ENCODE peak calls at places on chromosomes 7 and 10, in five cellular contexts. One of them, this sample, is unnamed.

GRCh38 chr7:80937336-80937735 is 18.5 kb upstream of the SEMA3C start:
- DNase-seq in hypothalamus: no peak
- DNase-seq in mucosa of gallbladder: no peak
- DNase-seq in right cardiac atrium: no peak
- DNase-seq in iPS-NIHi11: no peak
- DNase-seq in this sample: no peak

GRCh38 chr10:119940487-119940886 is 48.0 kb downstream of the SEC23IP start:
- DNase-seq in hypothalamus: no peak
- DNase-seq in mucosa of gallbladder: no peak
- DNase-seq in iPS-NIHi11: no peak
- DNase-seq in right cardiac atrium: no peak
- DNase-seq in this sample: no peak

GRCh38 chr7:33591481-33591880 is 313.9 kb upstream of the BMPER start:
- DNase-seq in mucosa of gallbladder: no peak
- DNase-seq in iPS-NIHi11: no peak
- DNase-seq in right cardiac atrium: no peak
- DNase-seq in hypothalamus: no peak
- DNase-seq in this sample: no peak

GRCh38 chr7:149764481-149765398 is 8.6 kb downstream of the ZNF467 start:
- DNase-seq in hypothalamus: no peak
- DNase-seq in iPS-NIHi11: peak
- DNase-seq in mucosa of gallbladder: no peak
- DNase-seq in right cardiac atrium: no peak
- DNase-seq in this sample: no peak

GRCh38 chr10:62188021-62188616 is 80.5 kb downstream of the RTKN2 start:
- DNase-seq in mucosa of gallbladder: no peak
- DNase-seq in iPS-NIHi11: no peak
- DNase-seq in right cardiac atrium: no peak
- DNase-seq in hypothalamus: no peak
- DNase-seq in this sample: no peak

GRCh38 chr7:132901241-132901640 is 180.6 kb downstream of the CHCHD3 start:
- DNase-seq in iPS-NIHi11: no peak
- DNase-seq in mucosa of gallbladder: no peak
- DNase-seq in right cardiac atrium: no peak
- DNase-seq in hypothalamus: no peak
- DNase-seq in this sample: no peak

GRCh38 chr7:121541457-121541856 is 145.3 kb upstream of the FAM3C start:
- DNase-seq in iPS-NIHi11: no peak
- DNase-seq in hypothalamus: no peak
- DNase-seq in right cardiac atrium: no peak
- DNase-seq in mucosa of gallbladder: no peak
- DNase-seq in this sample: no peak

GRCh38 chr10:112535432-112536038 is 88.5 kb downstream of the VTI1A start:
- DNase-seq in mucosa of gallbladder: no peak
- DNase-seq in iPS-NIHi11: no peak
- DNase-seq in hypothalamus: no peak
- DNase-seq in right cardiac atrium: no peak
- DNase-seq in this sample: no peak

GRCh38 chr7:117979954-117980497 is 106.8 kb upstream of the CTTNBP2 start:
- DNase-seq in right cardiac atrium: no peak
- DNase-seq in hypothalamus: no peak
- DNase-seq in mucosa of gallbladder: no peak
- DNase-seq in iPS-NIHi11: no peak
- DNase-seq in this sample: no peak

GRCh38 chr10:29689001-29689400 is 54.2 kb upstream of the SVIL start:
- DNase-seq in right cardiac atrium: no peak
- DNase-seq in hypothalamus: no peak
- DNase-seq in iPS-NIHi11: no peak
- DNase-seq in mucosa of gallbladder: no peak
- DNase-seq in this sample: no peak